ENCODE peak calls at places on chromosomes 6 and 20, in eight cellular contexts. A, C, X, G, W, D, E and Z are unnamed samples.

GRCh38 chr6:75876152-75876551 is 127.1 kb downstream of the MYO6 start:
- DNase-seq in A (no peak), C (no peak), X (no peak), G (no peak), W (no peak), D (no peak), E (no peak), Z (no peak)

GRCh38 chr6:15882915-15883314 is 220.1 kb upstream of the DTNBP1 start:
- DNase-seq in A (peak), C (no peak), X (no peak), G (no peak), W (no peak), D (no peak), E (no peak), Z (no peak)

GRCh38 chr20:57330998-57331397 is 1.4 kb downstream of the SPO11 start:
- DNase-seq in A (no peak), C (no peak), X (no peak), G (peak), W (no peak), D (no peak), E (peak), Z (no peak)

GRCh38 chr6:95084867-95085266 is 492.5 kb upstream of the MANEA start:
- DNase-seq in A (no peak), C (no peak), X (no peak), G (no peak), W (no peak), D (no peak), E (no peak), Z (no peak)

GRCh38 chr20:18695175-18695574 is 107.3 kb downstream of the DTD1 start:
- DNase-seq in A (no peak), C (no peak), X (no peak), G (no peak), W (no peak), D (no peak), E (no peak), Z (no peak)

GRCh38 chr20:2750343-2751251 is 49.8 kb downstream of the CPXM1 start:
- DNase-seq in A (no peak), C (peak), X (peak), G (peak), W (peak), D (no peak), E (no peak), Z (peak)

GRCh38 chr6:153058291-153058690 is 55.8 kb upstream of the MTRF1L start:
- DNase-seq in A (peak), C (no peak), X (no peak), G (peak), W (no peak), D (no peak), E (peak), Z (no peak)

GRCh38 chr20:58713801-58714339 is 21.3 kb downstream of the NPEPL1 start:
- DNase-seq in A (no peak), C (no peak), X (peak), G (no peak), W (no peak), D (no peak), E (no peak), Z (no peak)

GRCh38 chr20:49037962-49038387 is 8.1 kb upstream of the CSE1L start:
- DNase-seq in A (no peak), C (no peak), X (peak), G (peak), W (no peak), D (no peak), E (no peak), Z (no peak)

GRCh38 chr6:148367418-148368024 is 24.9 kb downstream of the SASH1 start:
- DNase-seq in A (peak), C (no peak), X (no peak), G (peak), W (peak), D (no peak), E (peak), Z (no peak)

GRCh38 chr6:161079566-161080262 is 88.1 kb downstream of the MAP3K4 start:
- DNase-seq in A (no peak), C (no peak), X (peak), G (peak), W (peak), D (no peak), E (peak), Z (no peak)

GRCh38 chr6:32190946-32191677 is 1.1 kb upstream of the PBX2 start:
- DNase-seq in A (no peak), C (no peak), X (no peak), G (no peak), W (no peak), D (no peak), E (no peak), Z (no peak)

GRCh38 chr20:23021541-23021940 is 13.6 kb upstream of the SSTR4 start:
- DNase-seq in A (no peak), C (no peak), X (no peak), G (no peak), W (no peak), D (no peak), E (no peak), Z (no peak)